ENCODE peak calls at places on chromosomes 12 and 14, in six cellular contexts. T is K562, G is HepG2, A is SK-N-SH, B is H1, I is GM12878. E is an unnamed sample.

GRCh38 chr12:65535951-65536350 is 257.5 kb downstream of the MSRB3 start:
- DNase-seq in B (no peak), A (no peak), T (no peak), I (no peak), G (no peak), E (no peak)

GRCh38 chr12:108773798-108774788 is 42.8 kb upstream of the CORO1C start:
- DNase-seq in I (no peak), B (peak; percentile 45), G (peak; percentile 96), T (no peak), A (peak; percentile 83), E (peak; percentile 51)

GRCh38 chr12:17062296-17063061 is 456.5 kb upstream of the LMO3 start:
- DNase-seq in I (no peak), G (no peak), T (no peak), A (no peak), B (no peak), E (peak; percentile 76)

GRCh38 chr12:3795096-3795799 is 42.3 kb upstream of the CRACR2A start:
- DNase-seq in T (no peak), A (no peak), I (no peak), G (peak; percentile 19), B (no peak), E (no peak)

GRCh38 chr12:44314007-44314500 is 478.2 kb downstream of the TMEM117 start:
- DNase-seq in B (no peak), T (no peak), A (no peak), I (no peak), G (no peak), E (no peak)

GRCh38 chr14:31090872-31091764 is 64.9 kb upstream of the STRN3 start:
- DNase-seq in G (peak; percentile 97), A (no peak), B (no peak), T (no peak), I (no peak), E (peak; percentile 74)

GRCh38 chr12:112261559-112261958 is 120.7 kb downstream of the HECTD4 start:
- DNase-seq in G (peak; percentile 13), A (peak; percentile 27), B (no peak), I (no peak), T (peak; percentile 13), E (peak; percentile 35)

GRCh38 chr14:37973031-37973908 is 234.4 kb upstream of the SSTR1 start:
- DNase-seq in B (no peak), G (peak; percentile 78), A (no peak), I (no peak), T (no peak), E (no peak)

GRCh38 chr14:37903561-37904191 is 304.0 kb upstream of the SSTR1 start:
- DNase-seq in A (peak; percentile 4), I (no peak), B (no peak), G (peak; percentile 75), T (peak; percentile 19), E (peak; percentile 13)

GRCh38 chr14:103663506-103663905 is 34.5 kb downstream of the KLC1 start:
- DNase-seq in G (no peak), A (no peak), T (no peak), B (no peak), I (no peak), E (no peak)

GRCh38 chr12:29350080-29350479 is 30.9 kb downstream of the ERGIC2 start:
- DNase-seq in A (peak; percentile 1), G (peak; percentile 6), B (no peak), I (no peak), T (no peak), E (no peak)

GRCh38 chr14:86221000-86221399 is 691.1 kb downstream of the FLRT2 start:
- DNase-seq in B (peak; percentile 51), I (no peak), T (peak; percentile 3), A (no peak), G (peak; percentile 3), E (no peak)

GRCh38 chr14:91317381-91318313 is 73.1 kb upstream of the GPR68 start:
- DNase-seq in I (no peak), B (no peak), G (no peak), A (no peak), T (no peak), E (no peak)

GRCh38 chr14:50062438-50063039 is 53.8 kb downstream of the VCPKMT start:
- DNase-seq in T (peak; percentile 88), G (peak; percentile 88), I (peak; percentile 71), A (peak; percentile 55), B (no peak), E (peak; percentile 63)

GRCh38 chr12:12901158-12901791 is 9.9 kb downstream of the GPRC5A start:
- DNase-seq in I (no peak), G (peak; percentile 37), A (no peak), B (no peak), T (no peak), E (peak; percentile 55)

GRCh38 chr12:176321-177181 is 37.4 kb downstream of the SLC6A12 start:
- DNase-seq in A (peak; percentile 75), G (peak; percentile 61), I (no peak), T (peak; percentile 7), B (no peak), E (no peak)

GRCh38 chr12:3617565-3617964 is 126.6 kb downstream of the PRMT8 start:
- DNase-seq in B (no peak), A (no peak), T (no peak), G (no peak), I (no peak), E (no peak)

GRCh38 chr14:36520601-36521525 is 831 bp upstream of the NKX2-1 start:
- DNase-seq in G (peak; percentile 44), I (no peak), A (peak; percentile 73), B (peak; percentile 80), T (peak; percentile 13), E (peak; percentile 57)

GRCh38 chr12:40693503-40693863 is 1.2 kb downstream of the CNTN1 start:
- DNase-seq in G (no peak), I (no peak), B (peak; percentile 60), A (peak; percentile 50), T (no peak), E (peak; percentile 86)

GRCh38 chr14:74882103-74882920 is 596 bp downstream of the DLST start:
- DNase-seq in B (no peak), A (peak; percentile 29), I (no peak), T (peak; percentile 61), G (no peak), E (peak; percentile 43)

GRCh38 chr14:92473261-92473946 is 40.2 kb upstream of the RIN3 start:
- DNase-seq in T (no peak), I (no peak), G (peak; percentile 72), A (no peak), B (peak; percentile 29), E (peak; percentile 61)

GRCh38 chr12:116878567-116879508 is 2.4 kb downstream of the HRK start:
- DNase-seq in G (no peak), I (no peak), B (peak; percentile 71), T (no peak), A (peak; percentile 62), E (no peak)

GRCh38 chr14:90828642-90829487 is 12.6 kb upstream of the TTC7B start:
- DNase-seq in G (no peak), T (no peak), I (no peak), B (no peak), A (no peak), E (no peak)

GRCh38 chr12:103785243-103786031 is 55.6 kb downstream of the NT5DC3 start:
- DNase-seq in A (no peak), G (peak; percentile 18), B (no peak), T (no peak), I (no peak), E (no peak)

GRCh38 chr12:103742349-103742784 is 98.7 kb downstream of the NT5DC3 start:
- DNase-seq in A (peak; percentile 28), G (no peak), B (no peak), T (no peak), I (no peak), E (no peak)

DNA sequence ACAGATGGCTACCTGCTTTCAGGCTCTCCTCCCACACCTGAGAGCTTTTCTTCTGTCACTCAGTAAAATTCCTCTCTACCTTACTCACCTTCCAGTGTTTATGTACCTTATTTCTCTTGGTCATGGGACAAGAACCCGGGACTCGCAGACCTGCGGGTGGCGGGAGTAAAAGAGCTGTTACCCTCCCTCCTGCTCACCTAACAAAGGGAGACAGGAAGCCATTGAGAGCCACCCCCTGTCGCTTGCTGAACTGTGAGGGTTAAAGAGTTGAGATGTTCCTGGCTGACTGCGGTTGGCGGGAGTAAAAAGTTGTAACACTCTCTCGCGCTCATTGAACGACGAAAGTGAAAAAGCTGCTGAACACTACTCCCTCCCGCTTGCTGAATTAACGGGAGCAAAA is 1935.1 kb upstream of the FLRT2 start:
- DNase-seq in G (no peak), T (no peak), A (no peak), B (no peak), I (no peak), E (no peak)
- TF ChIP-seq CHD2 in G (no peak), T (no peak), A (no peak), B (no peak), I (no peak), E (no peak)

GRCh38 chr12:81465881-81466280 is 293.3 kb downstream of the PPFIA2 start:
- DNase-seq in G (no peak), T (no peak), I (no peak), B (no peak), A (no peak), E (no peak)

GRCh38 chr12:81470923-81471322 is 288.2 kb downstream of the PPFIA2 start:
- DNase-seq in B (no peak), A (no peak), I (no peak), T (no peak), G (no peak), E (no peak)

GRCh38 chr12:81465191-81465590 is 294.0 kb downstream of the PPFIA2 start:
- DNase-seq in G (no peak), A (no peak), B (no peak), T (no peak), I (no peak), E (no peak)

DNA sequence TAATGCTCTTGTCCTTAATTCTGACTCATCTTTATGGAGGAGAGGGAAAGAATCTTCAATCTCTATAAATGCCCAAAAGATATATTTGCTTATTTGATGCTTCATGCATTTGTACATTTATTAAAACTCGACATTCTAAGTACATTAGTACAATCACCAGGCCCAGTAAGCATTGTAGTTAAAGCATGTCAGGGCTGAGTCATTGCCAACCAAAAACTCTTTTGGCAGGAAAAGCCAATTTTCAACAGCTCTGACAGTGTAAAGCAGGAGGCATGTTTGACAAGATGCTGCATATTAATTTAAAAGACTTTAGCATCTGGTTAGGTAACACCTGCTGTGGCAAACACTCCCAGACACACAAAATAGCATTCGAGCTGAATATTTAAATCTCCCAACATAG is 290.9 kb downstream of the PPFIA2 start:
- DNase-seq in T (no peak), A (no peak), B (no peak), G (no peak), I (no peak), E (no peak)
- TF ChIP-seq CHD2 in T (no peak), A (no peak), B (no peak), G (no peak), I (no peak), E (no peak)

GRCh38 chr14:39015964-39016577 is 87.0 kb downstream of the SEC23A start:
- DNase-seq in I (no peak), T (no peak), G (no peak), A (no peak), B (no peak), E (no peak)
- TF ChIP-seq CHD2 in I (no peak), T (no peak), G (no peak), A (no peak), B (no peak), E (no peak)

DNA sequence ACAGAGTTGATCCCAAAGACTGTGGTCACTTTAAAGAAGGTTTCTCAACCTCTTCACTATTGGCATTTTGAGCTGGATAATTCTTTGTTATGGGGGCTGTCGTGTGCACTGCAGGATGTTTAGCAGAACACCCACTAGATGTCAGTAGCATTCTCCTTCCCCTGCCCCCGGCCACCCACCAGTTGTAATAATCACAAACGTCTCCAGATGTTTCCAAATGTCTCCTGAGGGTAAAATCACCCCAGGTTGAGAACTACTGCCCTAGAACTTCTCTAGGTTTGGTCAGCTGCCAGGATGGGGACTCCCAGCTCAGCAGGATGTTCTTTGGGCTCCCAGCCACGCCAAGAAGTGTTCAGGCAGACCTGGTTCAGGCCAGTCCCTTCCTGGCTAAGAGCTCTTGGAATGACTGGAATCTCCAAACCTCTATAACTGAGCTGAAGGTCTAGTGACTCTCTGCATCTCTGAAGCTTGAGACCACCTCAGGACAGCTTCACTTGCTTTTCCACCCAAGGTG is 12.5 kb upstream of the AJUBA start:
- DNase-seq in I (no peak), A (peak; percentile 77), G (peak; percentile 67), B (no peak), T (peak; percentile 74), E (peak; percentile 41)
- TF ChIP-seq CHD2 in I (no peak), A (peak; percentile 58), G (no peak), B (no peak), T (no peak), E (no peak)